ENCODE peak calls at places on chromosomes 7 and 10, in ten cellular contexts. D, W, H, J, N, I, P, A, V and G are unnamed samples.
A peak's percentile ranks its signal among the peaks of the same experiment; 100 is the strongest.

GRCh38 chr7:77759294-77759889 is 38.8 kb downstream of the TMEM60 start:
- DNase-seq in D (peak; percentile 57), W (peak; percentile 57), H (peak; percentile 81), J (peak; percentile 71), N (peak; percentile 83), I (no peak), P (peak; percentile 85), A (no peak), V (peak; percentile 64), G (peak; percentile 55)

GRCh38 chr10:76303682-76304316 is 872.4 kb downstream of the LRMDA start:
- DNase-seq in D (peak; percentile 81), W (peak; percentile 28), H (peak; percentile 85), J (peak; percentile 71), N (peak; percentile 57), I (peak; percentile 70), P (peak; percentile 80), A (peak; percentile 60), V (peak; percentile 79), G (peak; percentile 63)

GRCh38 chr10:20877986-20878979 is 18.8 kb downstream of the NEBL start:
- DNase-seq in D (no peak), W (no peak), H (no peak), J (peak; percentile 4), N (no peak), I (no peak), P (no peak), A (no peak), V (no peak), G (no peak)

GRCh38 chr10:126917375-126917774 is 12.1 kb downstream of the DOCK1 start:
- DNase-seq in D (no peak), W (no peak), H (no peak), J (no peak), N (no peak), I (no peak), P (no peak), A (no peak), V (peak; percentile 93), G (no peak)

GRCh38 chr10:36188054-36188453 is 546.0 kb upstream of the FZD8 start:
- DNase-seq in D (no peak), W (no peak), H (no peak), J (no peak), N (peak; percentile 16), I (no peak), P (no peak), A (no peak), V (no peak), G (no peak)

GRCh38 chr7:104775581-104775980 is 238.4 kb upstream of the KMT2E start:
- DNase-seq in D (no peak), W (no peak), H (no peak), J (no peak), N (no peak), I (no peak), P (no peak), A (no peak), V (no peak), G (no peak)

GRCh38 chr7:70042533-70042932 is 444.3 kb downstream of the AUTS2 start:
- DNase-seq in D (no peak), W (no peak), H (no peak), J (no peak), N (no peak), I (no peak), P (peak; percentile 77), A (no peak), V (no peak), G (no peak)

GRCh38 chr7:88835147-88835728 is 39.7 kb upstream of the TEX47 start:
- DNase-seq in D (peak; percentile 27), W (peak; percentile 24), H (peak; percentile 24), J (peak; percentile 37), N (no peak), I (no peak), P (peak; percentile 70), A (no peak), V (no peak), G (no peak)

GRCh38 chr10:101012525-101013364 is 13.1 kb downstream of the LZTS2 start:
- DNase-seq in D (peak; percentile 89), W (peak; percentile 96), H (peak; percentile 89), J (peak; percentile 94), N (peak; percentile 84), I (peak; percentile 90), P (peak; percentile 92), A (peak; percentile 82), V (peak; percentile 89), G (peak; percentile 95)

GRCh38 chr10:82390866-82391658 is 516.1 kb downstream of the NRG3 start:
- DNase-seq in D (no peak), W (no peak), H (peak; percentile 73), J (no peak), N (no peak), I (no peak), P (no peak), A (no peak), V (no peak), G (no peak)

DNA sequence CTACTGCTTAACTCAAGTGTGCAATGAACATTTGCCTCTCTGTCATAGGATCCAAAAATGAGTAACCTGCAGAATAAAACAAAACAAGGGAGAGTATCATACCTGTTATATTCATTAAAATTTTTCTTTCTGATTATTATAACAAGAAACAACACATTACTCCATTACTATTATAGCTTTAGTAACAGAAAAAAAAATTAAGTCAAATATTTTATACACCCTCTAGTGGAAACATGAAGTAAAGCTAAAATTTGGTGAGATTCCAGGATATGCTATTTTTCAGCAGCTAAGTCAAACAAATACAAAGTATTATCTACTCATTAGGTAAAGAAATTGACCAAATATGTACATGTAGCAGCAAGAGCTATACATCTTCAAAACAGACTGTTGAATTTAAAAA is 56.3 kb downstream of the PDZD8 start:
- DNase-seq in D (no peak), W (no peak), H (no peak), J (no peak), N (no peak), I (no peak), P (no peak), A (no peak), V (no peak), G (no peak)
- TF ChIP-seq CTCF in D (peak; percentile 3), W (peak; percentile 60), H (peak; percentile 14), J (peak; percentile 46), N (no peak), I (peak; percentile 17), P (peak; percentile 4), A (no peak), V (peak; percentile 48), G (peak; percentile 35)

DNA sequence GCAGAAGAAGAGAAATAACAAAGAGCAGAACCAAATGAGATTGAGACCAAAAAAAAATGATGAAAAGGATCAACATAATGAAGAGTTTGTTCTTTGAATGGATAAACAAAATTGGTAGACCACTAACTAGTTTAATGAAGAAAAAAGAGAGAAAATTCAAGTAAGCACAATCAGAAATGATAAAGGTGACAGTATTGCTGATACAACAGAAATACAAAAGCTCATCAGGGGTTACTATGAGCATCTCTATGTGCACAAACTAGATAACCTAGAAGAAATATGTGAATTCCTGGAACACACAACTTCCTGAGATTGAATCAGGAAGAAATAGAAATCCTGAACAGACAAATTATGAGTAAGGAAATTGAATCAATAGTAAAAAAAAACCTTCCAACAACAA is 157.1 kb downstream of the ZEB1 start:
- DNase-seq in D (no peak), W (no peak), H (no peak), J (no peak), N (no peak), I (no peak), P (no peak), A (no peak), V (no peak), G (no peak)
- TF ChIP-seq POLR2A in D (no peak), W (no peak), H (no peak), J (no peak), N (no peak), I (no peak), P (no peak), A (no peak), V (no peak), G (no peak)

GRCh38 chr10:86953747-86954680 is 3.4 kb downstream of the MMRN2 start:
- DNase-seq in D (no peak), W (no peak), H (no peak), J (no peak), N (peak; percentile 34), I (no peak), P (no peak), A (no peak), V (peak; percentile 47), G (peak; percentile 92)

GRCh38 chr10:86956195-86956840 is 1.1 kb downstream of the MMRN2 start:
- DNase-seq in D (no peak), W (no peak), H (no peak), J (no peak), N (no peak), I (peak; percentile 37), P (no peak), A (no peak), V (no peak), G (no peak)

GRCh38 chr10:86954681-86955500 is 2.5 kb downstream of the MMRN2 start:
- DNase-seq in D (no peak), W (no peak), H (no peak), J (no peak), N (no peak), I (peak; percentile 29), P (no peak), A (no peak), V (no peak), G (no peak)

GRCh38 chr10:86956841-86957448 is 470 bp downstream of the MMRN2 start:
- DNase-seq in D (no peak), W (no peak), H (no peak), J (no peak), N (no peak), I (peak; percentile 40), P (no peak), A (no peak), V (no peak), G (no peak)

GRCh38 chr10:86955501-86956194 is 1.8 kb downstream of the MMRN2 start:
- DNase-seq in D (no peak), W (no peak), H (no peak), J (no peak), N (no peak), I (peak; percentile 67), P (no peak), A (no peak), V (no peak), G (peak; percentile 33)
- H3K4me3 ChIP-seq in D (no peak overlapping the region), W (no peak overlapping the region), H (no peak overlapping the region), J (no peak overlapping the region), N (no peak overlapping the region), I (peak overlapping the region; percentile 61), P (no peak overlapping the region), A (peak overlapping the region; percentile 37), V (peak overlapping the region; percentile 13), G (no peak overlapping the region)

GRCh38 chr7:143906176-143906575 is 4.2 kb upstream of the TCAF1 start:
- DNase-seq in D (peak; percentile 65), W (no peak), H (no peak), J (no peak), N (no peak), I (no peak), P (no peak), A (no peak), V (no peak), G (no peak)

GRCh38 chr7:143898810-143899209 is 3.2 kb downstream of the TCAF1 start:
- DNase-seq in D (no peak), W (no peak), H (no peak), J (no peak), N (no peak), I (no peak), P (no peak), A (no peak), V (no peak), G (no peak)

GRCh38 chr7:143900230-143900766 is 1.7 kb downstream of the TCAF1 start:
- DNase-seq in D (peak; percentile 95), W (no peak), H (no peak), J (no peak), N (no peak), I (no peak), P (peak; percentile 25), A (no peak), V (no peak), G (peak; percentile 73)

GRCh38 chr7:143901360-143901709 is 641 bp downstream of the TCAF1 start:
- DNase-seq in D (peak; percentile 25), W (no peak), H (peak; percentile 50), J (no peak), N (no peak), I (peak; percentile 72), P (no peak), A (peak; percentile 52), V (peak; percentile 63), G (peak; percentile 65)

GRCh38 chr7:143901710-143902587 is at the start of gene TCAF1:
- DNase-seq in D (peak; percentile 96), W (peak; percentile 91), H (peak; percentile 97), J (peak; percentile 97), N (peak; percentile 94), I (peak; percentile 97), P (peak; percentile 96), A (peak; percentile 95), V (peak; percentile 97), G (peak; percentile 98)
- TF ChIP-seq CTCF in D (peak; percentile 62), W (peak; percentile 36), H (peak; percentile 35), J (peak; percentile 48), N (no peak), I (peak; percentile 17), P (peak; percentile 40), A (no peak), V (peak; percentile 21), G (peak; percentile 40)